ENCODE peak calls at places on chromosomes 12 and 14, in eight cellular contexts. Q, I, U, K, B, Z, W and A are unnamed samples.

GRCh38 chr14:34251662-34252061 is 210.4 kb downstream of the SPTSSA start:
- DNase-seq in W (no peak), Q (no peak), Z (no peak), I (no peak), K (no peak), U (no peak), B (no peak), A (no peak)

GRCh38 chr12:108568653-108569154 is 6.3 kb downstream of the ISCU start:
- DNase-seq in Q (no peak), Z (no peak), B (no peak), U (no peak), I (no peak), K (no peak), W (peak), A (no peak)

GRCh38 chr12:108267449-108267848 is 71.7 kb downstream of the CMKLR1 start:
- DNase-seq in B (no peak), I (no peak), Z (no peak), U (no peak), K (no peak), Q (no peak), W (no peak), A (no peak)

GRCh38 chr12:107653519-107653918 is 32.1 kb upstream of the PWP1 start:
- DNase-seq in U (no peak), Q (no peak), Z (no peak), K (no peak), I (no peak), W (no peak), B (no peak), A (no peak)

GRCh38 chr12:113936460-113936859 is 29.7 kb downstream of the RBM19 start:
- DNase-seq in B (no peak), Z (no peak), Q (no peak), K (no peak), I (no peak), W (no peak), U (no peak), A (no peak)

GRCh38 chr12:56565510-56566101 is 44.0 kb downstream of the RBMS2 start:
- DNase-seq in K (peak), I (peak), Z (no peak), W (peak), U (peak), Q (peak), B (peak), A (peak)

GRCh38 chr12:41008472-41008871 is 179.6 kb upstream of the PDZRN4 start:
- DNase-seq in K (no peak), W (no peak), Z (no peak), I (no peak), Q (no peak), B (no peak), U (no peak), A (no peak)

GRCh38 chr14:35342160-35343010 is 50.2 kb downstream of the PSMA6 start:
- DNase-seq in I (peak), Z (no peak), Q (no peak), K (no peak), B (peak), U (no peak), W (no peak), A (peak)

GRCh38 chr14:38808734-38809455 is 294.1 kb downstream of the SEC23A start:
- DNase-seq in Q (peak), K (no peak), U (peak), B (no peak), Z (peak), I (no peak), W (no peak), A (no peak)

GRCh38 chr12:14958361-14959125 is 2.9 kb downstream of the ARHGDIB start:
- DNase-seq in U (peak), I (no peak), K (no peak), Q (no peak), Z (no peak), B (no peak), W (no peak), A (no peak)

GRCh38 chr14:64762044-64763034 is 58.1 kb downstream of the PLEKHG3 start:
- DNase-seq in U (peak), B (peak), I (peak), K (peak), W (no peak), Z (peak), Q (peak), A (peak)

GRCh38 chr14:29630566-29631160 is 297.0 kb downstream of the PRKD1 start:
- DNase-seq in W (no peak), I (no peak), Q (no peak), Z (no peak), B (no peak), U (no peak), K (no peak), A (no peak)

GRCh38 chr14:90168425-90169105 is 87.8 kb upstream of the PSMC1 start:
- DNase-seq in B (no peak), Z (no peak), U (no peak), Q (no peak), K (no peak), I (no peak), W (no peak), A (no peak)

GRCh38 chr12:122944588-122944987 is 21.7 kb downstream of the ABCB9 start:
- DNase-seq in W (no peak), Q (no peak), Z (peak), U (no peak), K (no peak), I (no peak), B (no peak), A (no peak)

GRCh38 chr12:8078400-8078799 is 3.7 kb upstream of the NECAP1 start:
- DNase-seq in K (no peak), Z (peak), Q (peak), I (peak), B (no peak), U (peak), W (peak), A (no peak)

GRCh38 chr14:20684662-20685456 is 499 bp downstream of the RNASE4 start:
- DNase-seq in W (no peak), Z (peak), B (peak), Q (peak), U (peak), I (peak), K (peak), A (peak)

GRCh38 chr14:63243646-63244045 is 39.4 kb downstream of the RHOJ start:
- DNase-seq in K (no peak), W (no peak), U (no peak), Z (no peak), I (no peak), Q (no peak), B (no peak), A (no peak)

GRCh38 chr12:124939428-124940142 is 25.1 kb upstream of the UBC start:
- DNase-seq in W (peak), K (peak), Q (peak), I (peak), Z (peak), B (peak), U (peak), A (peak)

GRCh38 chr12:25590021-25590721 is 37.1 kb upstream of the LMNTD1 start:
- DNase-seq in Z (no peak), K (no peak), B (no peak), Q (no peak), U (peak), I (no peak), W (no peak), A (no peak)

GRCh38 chr12:110744176-110744575 is 1.5 kb upstream of the PPP1CC start:
- DNase-seq in Q (no peak), I (no peak), B (no peak), W (no peak), K (no peak), Z (no peak), U (no peak), A (no peak)

GRCh38 chr12:5003025-5003666 is 40.5 kb upstream of the KCNA5 start:
- DNase-seq in K (peak), W (no peak), Z (peak), B (peak), U (peak), Q (peak), I (peak), A (peak)

GRCh38 chr12:62722971-62723680 is 211.8 kb downstream of the PPM1H start:
- DNase-seq in Q (no peak), B (no peak), K (no peak), I (no peak), Z (no peak), U (no peak), W (no peak), A (no peak)

GRCh38 chr12:52075409-52075724 is 4.1 kb upstream of the SMIM41 start:
- DNase-seq in Z (no peak), Q (no peak), I (no peak), K (no peak), B (no peak), U (no peak), W (no peak), A (no peak)

GRCh38 chr12:123043536-123044001 is 63.1 kb downstream of the ARL6IP4 start:
- DNase-seq in U (peak), Z (peak), I (peak), W (peak), Q (peak), K (peak), B (peak), A (peak)

GRCh38 chr12:76595056-76595455 is 35.5 kb upstream of the OSBPL8 start:
- DNase-seq in U (no peak), Q (no peak), W (no peak), K (no peak), B (no peak), I (no peak), Z (no peak), A (no peak)

GRCh38 chr12:64890873-64891468 is 66.5 kb downstream of the TBC1D30 start:
- DNase-seq in W (no peak), B (no peak), Q (peak), U (peak), I (no peak), Z (peak), K (no peak), A (no peak)

GRCh38 chr12:47110011-47110541 is 30.3 kb upstream of the AMIGO2 start:
- DNase-seq in U (no peak), W (no peak), B (no peak), K (no peak), Q (no peak), I (no peak), Z (no peak), A (no peak)

GRCh38 chr14:90451443-90451842 is 54.6 kb downstream of the CALM1 start:
- DNase-seq in B (no peak), U (no peak), Q (no peak), K (no peak), W (no peak), I (no peak), Z (no peak), A (no peak)

GRCh38 chr14:23612354-23612732 is 23.8 kb upstream of the DHRS2 start:
- DNase-seq in Z (no peak), B (peak), K (no peak), I (peak), W (no peak), Q (no peak), U (no peak), A (no peak)

GRCh38 chr12:107929436-107929835 is 154.9 kb downstream of the ASCL4 start:
- DNase-seq in K (no peak), Q (peak), W (no peak), U (peak), Z (peak), I (no peak), B (no peak), A (no peak)

GRCh38 chr12:110888256-110888991 is 32.0 kb downstream of the MYL2 start:
- DNase-seq in I (no peak), B (no peak), K (no peak), Q (no peak), Z (no peak), U (no peak), W (no peak), A (no peak)

GRCh38 chr12:4134833-4135597 is 138.5 kb upstream of the CCND2 start:
- DNase-seq in Z (no peak), B (no peak), W (no peak), I (no peak), Q (no peak), K (no peak), U (no peak), A (no peak)

GRCh38 chr12:57241556-57242310 is 9.3 kb downstream of the STAC3 start:
- DNase-seq in Q (no peak), K (no peak), I (no peak), Z (no peak), U (no peak), W (no peak), B (no peak), A (no peak)

DNA sequence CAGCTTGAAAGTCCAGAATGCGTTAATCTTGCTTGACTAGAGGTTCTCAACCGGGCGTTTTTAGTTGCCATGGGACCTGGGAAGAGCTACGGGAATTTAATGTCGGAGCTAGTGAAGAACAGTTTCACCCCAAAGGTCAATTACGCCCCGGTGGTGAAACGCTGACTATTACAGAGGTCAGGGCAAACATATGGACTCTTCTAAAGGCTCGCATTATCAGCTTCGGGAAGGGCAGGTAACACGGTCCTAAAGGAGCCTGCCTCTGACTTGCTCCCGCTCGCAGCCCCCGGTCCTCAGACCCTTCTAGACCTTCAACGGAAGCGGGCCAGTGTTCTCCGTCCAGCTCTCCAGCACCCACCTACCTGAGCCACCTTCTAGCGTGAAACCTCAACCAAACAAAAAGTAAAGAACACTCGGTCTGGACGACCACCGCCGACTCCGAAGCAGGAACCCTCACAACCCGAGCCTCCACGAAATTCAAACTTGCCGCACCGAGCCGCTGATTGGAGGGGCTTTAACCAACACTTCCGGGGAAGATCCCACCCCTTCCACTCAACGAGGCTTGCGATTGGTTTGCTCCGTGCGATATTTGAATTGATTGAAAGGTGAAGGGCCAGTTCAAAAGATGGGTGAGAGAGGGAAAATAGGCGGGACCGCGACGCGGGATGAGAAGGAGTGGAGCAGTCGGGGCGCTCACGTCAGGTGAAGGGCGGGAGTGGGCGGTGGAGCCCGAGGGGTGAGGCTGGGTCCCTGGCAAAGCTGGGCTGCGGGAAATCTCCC is at the start of gene DLGAP5:
- DNase-seq in U (peak), B (peak), W (peak), Z (peak), K (peak), Q (peak), I (peak), A (peak)
- TF ChIP-seq POLR2A in U (peak), B (no peak), W (peak), Z (peak), K (no peak), Q (peak), I (peak), A (peak)

DNA sequence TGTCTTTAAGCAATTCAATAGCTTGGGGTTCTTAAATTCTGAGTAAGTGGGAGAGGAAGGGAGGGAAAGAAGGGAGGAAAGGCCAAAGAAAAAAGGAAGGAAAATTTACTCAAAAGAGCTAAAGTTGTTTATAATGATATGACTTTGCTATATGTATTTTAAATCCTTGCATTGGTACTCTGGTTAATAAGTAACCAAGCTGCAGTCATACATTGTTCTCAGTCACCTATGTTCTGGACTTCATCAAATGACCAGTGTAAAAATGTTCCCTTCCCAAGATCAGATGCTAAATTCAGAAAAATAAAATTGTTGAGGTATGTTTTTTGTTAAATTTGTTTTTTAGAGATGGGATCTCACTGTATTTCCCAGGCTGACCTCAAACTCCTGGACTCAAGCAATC is 259.9 kb upstream of the CPNE8 start:
- DNase-seq in K (no peak), W (no peak), I (no peak), B (no peak), Z (no peak), Q (no peak), U (no peak), A (no peak)
- TF ChIP-seq POLR2A in K (no peak), W (no peak), I (no peak), B (no peak), Z (no peak), Q (no peak), U (no peak), A (no peak)

DNA sequence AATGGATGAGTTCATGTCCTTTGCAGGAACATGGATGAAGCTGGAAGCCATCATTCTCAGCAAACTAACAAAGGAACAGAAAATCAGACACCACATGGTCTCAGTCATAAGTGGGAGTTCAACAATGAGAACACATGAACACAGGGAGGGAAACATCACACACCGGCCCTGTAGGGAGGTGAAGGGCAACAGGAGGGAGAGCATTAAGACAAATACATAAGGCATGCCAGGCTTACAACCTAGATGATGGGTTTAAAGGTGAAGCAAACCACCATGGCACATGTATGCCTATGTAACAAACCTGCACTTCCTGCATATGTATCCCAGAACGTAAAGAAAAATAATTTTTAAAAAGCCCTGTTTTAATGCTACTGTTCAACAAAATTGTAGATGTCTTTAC is 914.2 kb upstream of the ATXN7L3B start:
- DNase-seq in I (no peak), Q (no peak), K (no peak), B (no peak), W (no peak), U (no peak), Z (no peak), A (no peak)
- TF ChIP-seq POLR2A in I (no peak), Q (no peak), K (no peak), B (no peak), W (no peak), U (no peak), Z (no peak), A (no peak)

GRCh38 chr12:6428326-6428725 is 16.4 kb upstream of the CD27 start:
- DNase-seq in W (no peak), B (no peak), Z (no peak), I (no peak), Q (no peak), U (no peak), K (no peak), A (no peak)

GRCh38 chr12:6424848-6425247 is 19.9 kb upstream of the CD27 start:
- DNase-seq in Z (no peak), Q (peak), K (no peak), W (no peak), U (no peak), I (no peak), B (no peak), A (no peak)

GRCh38 chr12:6424008-6424347 is 20.8 kb upstream of the CD27 start:
- DNase-seq in Q (no peak), Z (no peak), W (no peak), U (no peak), B (no peak), K (no peak), I (no peak), A (no peak)

GRCh38 chr12:6425588-6426531 is 18.9 kb upstream of the CD27 start:
- DNase-seq in I (peak), Z (no peak), B (no peak), K (no peak), W (peak), U (peak), Q (peak), A (no peak)

DNA sequence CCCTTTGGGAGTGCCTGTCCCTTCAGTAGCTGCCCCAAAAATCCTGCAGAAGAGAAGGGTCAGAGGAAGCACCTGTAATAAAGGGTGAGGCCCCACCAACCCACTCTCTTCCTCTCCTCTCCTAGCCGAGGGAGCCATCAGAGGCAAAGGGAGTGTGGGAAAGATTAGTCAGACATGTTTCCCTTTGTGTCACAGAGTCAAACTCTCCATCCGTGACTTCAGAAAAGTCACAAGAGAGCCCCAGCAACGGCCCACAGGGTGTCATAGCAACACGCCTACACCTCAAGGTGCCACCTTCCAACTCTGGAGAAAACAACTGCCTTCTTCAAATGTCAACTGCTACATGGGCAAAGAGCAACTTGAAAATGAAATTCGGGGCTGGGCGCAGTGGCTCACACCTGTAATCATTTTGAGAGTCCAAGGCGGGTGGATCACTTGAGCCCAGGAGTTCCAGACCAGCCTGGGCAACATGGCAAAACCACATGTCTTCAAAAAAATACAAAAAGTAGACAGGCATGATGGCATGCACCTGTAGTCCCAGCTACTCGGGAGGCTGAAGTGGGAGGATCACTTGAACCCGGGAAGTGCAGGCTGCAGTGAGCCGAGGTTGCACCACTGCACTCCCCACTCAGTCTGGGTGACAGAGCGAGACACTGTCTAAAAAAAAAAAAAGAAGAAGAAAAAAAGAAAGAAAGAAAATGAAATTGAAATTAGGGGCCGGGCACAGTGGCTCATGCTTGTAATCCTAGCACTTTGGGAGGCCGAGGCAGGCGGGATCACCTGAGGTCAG is 17.7 kb upstream of the CD27 start:
- DNase-seq in K (no peak), Q (peak), I (peak), W (peak), Z (no peak), U (peak), B (no peak), A (no peak)
- TF ChIP-seq POLR2A in K (no peak), Q (no peak), I (peak), W (no peak), Z (no peak), U (no peak), B (no peak), A (no peak)

GRCh38 chr14:100375963-100376735 is 53.0 kb downstream of the SLC25A47 start:
- DNase-seq in I (peak), Q (peak), W (peak), B (peak), K (peak), Z (peak), U (peak), A (peak)
- TF ChIP-seq POLR2A in I (peak), Q (peak), W (peak), B (peak), K (no peak), Z (peak), U (peak), A (peak)